ENCODE peak calls at places on chromosome 7, in eight cellular contexts. F is HCT116, X is A549, O is GM23338, P is SK-N-SH, A is HepG2, W is K562, T is HL-60. H is an unnamed sample.

GRCh38 chr7:116271161-116271979 is 61.0 kb downstream of the TES start:
- DNase-seq in F (no peak), X (no peak), O (no peak), P (no peak), A (no peak), W (no peak), T (no peak), H (no peak)

GRCh38 chr7:120171406-120171805 is 101.6 kb upstream of the KCND2 start:
- DNase-seq in F (peak), X (no peak), O (no peak), P (no peak), A (no peak), W (no peak), T (no peak), H (no peak)

GRCh38 chr7:39592586-39592985 is 26.4 kb downstream of the YAE1 start:
- DNase-seq in F (no peak), X (no peak), O (no peak), P (no peak), A (no peak), W (no peak), T (no peak), H (no peak)

GRCh38 chr7:31518766-31519165 is 4.9 kb downstream of the ITPRID1 start:
- DNase-seq in F (no peak), X (no peak), O (no peak), P (no peak), A (no peak), W (no peak), T (no peak), H (no peak)

GRCh38 chr7:5423272-5423843 is at the start of gene TNRC18:
- DNase-seq in F (no peak), X (peak), O (no peak), P (peak), A (no peak), W (peak), T (peak), H (no peak)

GRCh38 chr7:111855842-111856227 is 293.5 kb upstream of the IMMP2L start:
- DNase-seq in F (no peak), X (no peak), O (peak), P (peak), A (no peak), W (no peak), T (no peak), H (no peak)

GRCh38 chr7:70355591-70356323 is 757.5 kb downstream of the AUTS2 start:
- DNase-seq in F (no peak), X (no peak), O (peak), P (no peak), A (no peak), W (no peak), T (no peak), H (no peak)

GRCh38 chr7:16585540-16585939 is 58.9 kb downstream of the LRRC72 start:
- DNase-seq in F (no peak), X (no peak), O (no peak), P (no peak), A (no peak), W (no peak), T (no peak), H (no peak)

GRCh38 chr7:36904101-36904500 is 179.8 kb upstream of the AOAH start:
- DNase-seq in F (no peak), X (no peak), O (no peak), P (no peak), A (no peak), W (no peak), T (no peak), H (no peak)

GRCh38 chr7:127840552-127840951 is 188.6 kb downstream of the SND1 start:
- DNase-seq in F (no peak), X (no peak), O (peak), P (no peak), A (no peak), W (no peak), T (no peak), H (no peak)

GRCh38 chr7:85014936-85015335 is 171.9 kb downstream of the SEMA3D start:
- DNase-seq in F (no peak), X (no peak), O (peak), P (no peak), A (peak), W (no peak), T (no peak), H (no peak)

GRCh38 chr7:84218681-84219080 is 24.1 kb upstream of the SEMA3A start:
- DNase-seq in F (no peak), X (no peak), O (no peak), P (no peak), A (no peak), W (no peak), T (peak), H (no peak)

GRCh38 chr7:34451923-34452322 is 206.1 kb upstream of the NPSR1 start:
- DNase-seq in F (no peak), X (no peak), O (no peak), P (no peak), A (no peak), W (no peak), T (no peak), H (no peak)

GRCh38 chr7:135328526-135328925 is 94.9 kb downstream of the STRA8 start:
- DNase-seq in F (no peak), X (no peak), O (no peak), P (no peak), A (no peak), W (no peak), T (no peak), H (no peak)

GRCh38 chr7:98848918-98849317 is 20.9 kb downstream of the TMEM130 start:
- DNase-seq in F (no peak), X (no peak), O (no peak), P (no peak), A (no peak), W (no peak), T (no peak), H (no peak)
- TF ChIP-seq REST in F (no peak), X (no peak), O (no peak), P (no peak), A (no peak), W (no peak), T (no peak), H (no peak)

GRCh38 chr7:82517059-82517458 is 73.5 kb upstream of the CACNA2D1 start:
- DNase-seq in F (no peak), X (no peak), O (no peak), P (no peak), A (no peak), W (no peak), T (no peak), H (no peak)
- TF ChIP-seq REST in F (no peak), X (no peak), O (no peak), P (no peak), A (no peak), W (no peak), T (no peak), H (no peak)

GRCh38 chr7:2670720-2671391 is 17.1 kb upstream of the AMZ1 start:
- DNase-seq in F (peak), X (peak), O (peak), P (peak), A (peak), W (peak), T (peak), H (peak)
- TF ChIP-seq REST in F (no peak), X (no peak), O (no peak), P (no peak), A (no peak), W (no peak), T (no peak), H (no peak)

GRCh38 chr7:1244701-1245526 is 12.2 kb downstream of the UNCX start:
- DNase-seq in F (no peak), X (no peak), O (no peak), P (no peak), A (no peak), W (no peak), T (no peak), H (no peak)

GRCh38 chr7:1243964-1244416 is 11.3 kb downstream of the UNCX start:
- DNase-seq in F (no peak), X (no peak), O (peak), P (no peak), A (no peak), W (no peak), T (no peak), H (no peak)

GRCh38 chr7:1246871-1247526 is 14.3 kb downstream of the UNCX start:
- DNase-seq in F (no peak), X (no peak), O (no peak), P (no peak), A (no peak), W (no peak), T (no peak), H (no peak)

GRCh38 chr7:1246170-1246870 is 13.6 kb downstream of the UNCX start:
- DNase-seq in F (no peak), X (no peak), O (no peak), P (no peak), A (no peak), W (no peak), T (no peak), H (no peak)

DNA sequence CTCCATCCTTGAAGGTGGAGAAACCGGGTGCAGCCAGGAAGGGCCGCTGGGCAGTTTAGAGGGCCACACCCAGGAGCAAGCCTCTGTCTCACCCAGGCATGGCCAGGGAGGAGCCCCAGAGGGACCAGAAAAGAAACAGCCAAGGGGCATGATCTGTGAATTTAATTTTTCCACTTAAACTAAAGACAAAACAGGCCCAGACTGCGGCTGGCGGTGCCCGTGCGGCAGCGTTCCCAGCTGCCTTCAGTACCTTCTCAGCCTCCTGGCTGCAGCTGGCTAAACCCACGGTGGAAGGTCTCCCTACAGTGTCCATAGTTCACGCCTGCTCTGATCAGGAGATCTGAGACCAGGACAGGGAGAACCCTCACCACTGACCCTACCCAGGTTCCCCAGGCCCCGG is 12.9 kb downstream of the UNCX start:
- DNase-seq in F (no peak), X (no peak), O (no peak), P (no peak), A (no peak), W (no peak), T (no peak), H (no peak)
- TF ChIP-seq REST in F (no peak), X (no peak), O (no peak), P (no peak), A (no peak), W (no peak), T (no peak), H (no peak)

DNA sequence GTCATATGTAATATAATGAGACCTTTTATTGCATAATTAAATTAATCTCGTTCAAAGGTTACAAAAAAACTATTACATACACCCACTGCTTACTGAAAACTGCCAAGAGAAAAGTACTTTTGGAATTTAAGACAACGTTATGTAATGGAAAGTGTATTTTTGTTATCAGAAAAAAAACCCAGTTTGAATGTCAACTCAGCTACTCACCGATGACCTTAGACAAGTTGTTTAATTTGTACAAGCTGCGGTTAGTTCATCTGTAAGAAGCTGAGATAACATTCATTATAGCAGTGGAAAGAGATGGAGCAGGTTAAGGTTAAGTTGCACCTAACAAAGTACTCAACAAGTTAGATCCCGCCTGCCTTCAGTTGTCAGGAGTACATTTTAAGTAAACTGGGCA is 1.1 kb downstream of the PSMA2 start:
- DNase-seq in F (no peak), X (no peak), O (no peak), P (no peak), A (no peak), W (no peak), T (no peak), H (no peak)
- TF ChIP-seq REST in F (no peak), X (no peak), O (no peak), P (no peak), A (no peak), W (no peak), T (no peak), H (no peak)

GRCh38 chr7:29285861-29286260 is 91.3 kb downstream of the CHN2 start:
- DNase-seq in F (no peak), X (no peak), O (no peak), P (no peak), A (no peak), W (no peak), T (no peak), H (no peak)

GRCh38 chr7:29282819-29283414 is 88.3 kb downstream of the CHN2 start:
- DNase-seq in F (no peak), X (no peak), O (peak), P (no peak), A (no peak), W (no peak), T (peak), H (no peak)

GRCh38 chr7:29287366-29287765 is 92.8 kb downstream of the CHN2 start:
- DNase-seq in F (peak), X (peak), O (no peak), P (no peak), A (no peak), W (no peak), T (no peak), H (no peak)

GRCh38 chr7:29284586-29285450 is 90.2 kb downstream of the CHN2 start:
- DNase-seq in F (no peak), X (no peak), O (no peak), P (no peak), A (no peak), W (no peak), T (no peak), H (no peak)

DNA sequence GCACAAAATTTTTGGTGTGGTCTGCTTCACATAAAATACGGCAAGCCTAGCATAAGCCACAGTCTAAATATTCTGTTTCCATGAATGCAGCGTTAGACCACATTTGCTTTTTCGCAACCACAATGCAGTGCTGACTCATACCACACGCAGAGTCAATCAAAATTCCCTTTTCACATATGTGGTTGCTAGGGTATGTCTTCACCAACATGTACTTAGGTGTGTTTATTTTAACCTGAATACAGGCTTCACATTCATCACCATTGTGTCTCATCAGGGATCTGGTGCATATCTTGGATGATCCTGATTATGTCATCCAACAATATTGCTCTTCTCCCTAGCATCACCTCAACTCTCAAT is 90.9 kb downstream of the CHN2 start:
- DNase-seq in F (peak), X (peak), O (no peak), P (no peak), A (peak), W (no peak), T (peak), H (no peak)
- TF ChIP-seq REST in F (no peak), X (no peak), O (no peak), P (no peak), A (no peak), W (no peak), T (no peak), H (no peak)

DNA sequence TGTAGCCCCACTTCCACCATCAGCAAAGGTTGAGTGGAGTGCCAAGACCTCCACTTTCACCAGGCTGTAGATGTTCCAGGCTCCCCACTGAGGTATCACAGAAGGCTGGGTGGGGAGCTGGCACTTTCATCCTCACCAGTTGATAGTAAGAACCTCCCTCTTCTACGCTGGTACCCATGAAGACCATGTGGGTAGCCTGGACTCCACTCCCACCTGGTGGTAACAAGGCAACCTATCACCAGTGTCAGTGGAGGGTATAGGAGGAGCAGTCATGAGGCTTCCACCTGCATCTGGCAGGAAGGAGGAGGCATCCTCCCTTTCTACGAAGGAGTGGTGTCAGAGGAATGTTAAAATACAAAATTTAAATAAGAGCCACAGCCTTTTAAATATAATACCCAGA is 4.4 kb downstream of the SMIM30 start:
- DNase-seq in F (no peak), X (no peak), O (peak), P (peak), A (peak), W (no peak), T (peak), H (no peak)
- TF ChIP-seq REST in F (no peak), X (no peak), O (no peak), P (no peak), A (no peak), W (no peak), T (no peak), H (no peak)